ENCODE peak calls at places on chromosomes 5 and 9, in eight cellular contexts. V is A549, D is HepG2, O is HCT116, K is SK-N-SH, A is GM23338, E is GM12878, Q is Panc1. U is an unnamed sample.

GRCh38 chr5:39440964-39441363 is 16.2 kb upstream of the DAB2 start:
- DNase-seq in V (no peak), D (no peak), O (no peak), K (no peak), A (no peak), E (no peak), Q (no peak), U (no peak)

GRCh38 chr9:126699401-126699851 is 85.7 kb downstream of the LMX1B start:
- DNase-seq in V (no peak), D (no peak), O (no peak), K (peak; percentile 20), A (no peak), E (no peak), Q (no peak), U (no peak)

GRCh38 chr5:38339446-38339845 is 81.1 kb downstream of the EGFLAM start:
- DNase-seq in V (no peak), D (no peak), O (no peak), K (no peak), A (no peak), E (no peak), Q (no peak), U (no peak)

GRCh38 chr5:9782806-9783560 is 152.8 kb upstream of the TAS2R1 start:
- DNase-seq in V (no peak), D (no peak), O (no peak), K (no peak), A (peak; percentile 18), E (no peak), Q (no peak), U (no peak)

GRCh38 chr9:126411225-126411947 is 84.8 kb downstream of the MVB12B start:
- DNase-seq in V (no peak), D (no peak), O (no peak), K (no peak), A (no peak), E (peak; percentile 93), Q (no peak), U (no peak)

GRCh38 chr5:108953940-108954339 is 206.2 kb downstream of the FER start:
- DNase-seq in V (no peak), D (no peak), O (no peak), K (no peak), A (peak; percentile 13), E (no peak), Q (no peak), U (no peak)

GRCh38 chr9:130207241-130207992 is 35.2 kb downstream of the NCS1 start:
- DNase-seq in V (no peak), D (no peak), O (no peak), K (no peak), A (no peak), E (no peak), Q (no peak), U (no peak)

GRCh38 chr9:82805027-82805426 is 257.9 kb downstream of the RASEF start:
- DNase-seq in V (no peak), D (no peak), O (no peak), K (no peak), A (peak; percentile 44), E (no peak), Q (no peak), U (no peak)

GRCh38 chr5:139560752-139561654 is at the start of gene UBE2D2:
- DNase-seq in V (peak; percentile 99), D (peak; percentile 90), O (peak; percentile 95), K (peak; percentile 99), A (peak; percentile 97), E (peak; percentile 92), Q (peak; percentile 86), U (peak; percentile 89)

GRCh38 chr5:139565411-139566305 is 4.5 kb downstream of the UBE2D2 start:
- DNase-seq in V (no peak), D (no peak), O (no peak), K (no peak), A (no peak), E (peak; percentile 83), Q (no peak), U (peak; percentile 43)

GRCh38 chr5:139557811-139558210 is 3.3 kb upstream of the UBE2D2 start:
- DNase-seq in V (no peak), D (no peak), O (no peak), K (no peak), A (no peak), E (no peak), Q (no peak), U (no peak)

GRCh38 chr5:139562847-139563246 is 1.7 kb downstream of the UBE2D2 start:
- DNase-seq in V (no peak), D (no peak), O (no peak), K (no peak), A (no peak), E (no peak), Q (no peak), U (no peak)

GRCh38 chr5:139561655-139562451 is 714 bp downstream of the UBE2D2 start:
- DNase-seq in V (peak; percentile 54), D (no peak), O (no peak), K (peak; percentile 83), A (peak; percentile 45), E (no peak), Q (no peak), U (no peak)
- TF ChIP-seq CTCF in V (no peak), D (peak; percentile 17), O (no peak), K (no peak), A (no peak), E (no peak), Q (no peak), U (no peak)

GRCh38 chr9:124290743-124291554 is 33.2 kb downstream of the NEK6 start:
- DNase-seq in V (no peak), D (no peak), O (no peak), K (no peak), A (no peak), E (no peak), Q (no peak), U (peak; percentile 52)
- TF ChIP-seq REST in V (no peak), D (no peak), O (no peak), K (no peak), A (no peak), E (no peak), Q (no peak), U (no peak)

GRCh38 chr5:169389318-169389717 is 88.4 kb upstream of the SLIT3 start:
- DNase-seq in V (no peak), D (no peak), O (no peak), K (no peak), A (no peak), E (no peak), Q (no peak), U (no peak)

GRCh38 chr5:169393907-169394306 is 93.0 kb upstream of the SLIT3 start:
- DNase-seq in V (no peak), D (no peak), O (no peak), K (no peak), A (no peak), E (no peak), Q (no peak), U (no peak)

GRCh38 chr5:169385636-169386035 is 84.7 kb upstream of the SLIT3 start:
- DNase-seq in V (no peak), D (no peak), O (no peak), K (no peak), A (no peak), E (no peak), Q (no peak), U (no peak)

GRCh38 chr5:169394371-169394770 is 93.4 kb upstream of the SLIT3 start:
- DNase-seq in V (no peak), D (no peak), O (no peak), K (no peak), A (no peak), E (no peak), Q (no peak), U (no peak)

DNA sequence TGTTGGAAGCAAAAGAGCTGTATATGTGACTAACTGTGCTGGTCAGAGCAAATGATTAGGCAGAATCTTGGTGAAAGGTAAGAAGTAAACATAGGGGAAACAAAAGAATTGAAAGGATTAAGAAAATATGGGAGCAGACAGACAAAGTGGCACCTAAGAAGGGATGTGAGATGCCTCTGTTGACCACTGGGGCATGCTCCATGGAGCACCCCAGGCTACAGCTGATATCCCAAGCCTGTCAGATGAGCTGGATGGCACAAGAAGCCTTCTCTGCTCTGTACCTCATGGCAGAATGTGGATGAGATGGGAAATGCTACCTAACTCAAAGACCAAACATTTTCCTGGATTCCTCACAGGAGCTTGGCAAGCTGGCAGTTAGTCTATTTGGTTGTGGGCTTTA is 89.3 kb upstream of the SLIT3 start:
- DNase-seq in V (peak; percentile 10), D (no peak), O (no peak), K (no peak), A (no peak), E (no peak), Q (no peak), U (no peak)
- TF ChIP-seq CTCF in V (no peak), D (no peak), O (no peak), K (no peak), A (peak; percentile 10), E (no peak), Q (no peak), U (no peak)

DNA sequence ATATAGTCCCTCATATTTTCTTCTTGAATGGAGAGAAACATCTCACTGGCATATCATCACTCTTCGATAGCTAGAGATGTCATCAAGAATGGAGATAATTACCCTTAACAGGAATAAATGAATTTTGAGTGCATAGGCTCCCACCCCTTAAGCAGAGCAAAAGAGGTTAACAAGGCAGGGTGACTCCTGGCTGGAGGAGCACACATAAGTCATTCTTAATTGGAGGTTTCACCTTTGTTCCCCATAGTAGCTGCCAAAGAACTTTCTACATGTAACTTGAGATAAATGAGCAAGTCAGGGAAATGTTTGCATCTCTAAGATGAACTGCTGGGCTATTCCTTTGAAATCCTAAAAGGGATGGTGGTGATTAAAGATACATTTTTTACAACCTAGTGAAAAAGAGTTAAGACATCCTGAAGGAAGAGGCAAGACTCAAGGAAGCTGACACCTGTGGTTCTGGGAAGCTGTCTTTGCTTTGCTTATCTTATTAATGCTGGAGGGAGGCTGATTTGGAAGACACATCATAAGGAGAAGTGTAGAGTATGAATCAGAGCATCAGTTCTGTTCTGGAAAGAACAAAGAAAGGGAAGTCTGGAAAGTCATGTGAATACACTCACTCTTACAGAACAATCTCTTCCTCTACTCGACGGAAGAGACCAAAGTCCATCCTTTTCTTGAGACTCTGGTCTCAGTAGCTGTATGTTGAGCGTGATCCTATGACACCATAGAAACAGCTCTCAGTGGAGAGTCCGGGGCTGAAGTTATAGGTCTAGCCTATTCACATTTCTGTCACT is 326.2 kb downstream of the OSTF1 start:
- DNase-seq in V (no peak), D (no peak), O (no peak), K (no peak), A (no peak), E (no peak), Q (no peak), U (no peak)
- TF ChIP-seq REST in V (no peak), D (no peak), O (no peak), K (no peak), A (no peak), E (no peak), Q (no peak), U (no peak)

DNA sequence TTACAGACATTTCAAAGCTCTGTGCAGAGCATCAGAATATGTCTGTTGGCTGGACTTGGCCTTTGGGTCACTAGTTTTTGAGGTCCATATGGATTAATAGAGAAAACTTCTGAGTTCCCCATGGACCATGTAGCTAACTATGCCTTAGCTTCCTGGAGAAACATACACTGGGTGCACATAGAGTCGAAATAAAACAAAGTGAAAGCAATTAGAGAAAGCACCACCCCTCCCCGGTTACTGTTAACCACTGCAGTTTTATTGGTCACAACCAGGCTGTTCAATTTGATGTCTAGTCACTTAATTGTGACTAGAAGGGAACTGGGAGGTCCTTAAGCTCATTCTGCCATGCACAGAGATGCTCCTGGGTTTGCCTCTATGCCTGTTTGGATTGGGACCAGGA is 4.2 kb downstream of the FAM240B start:
- DNase-seq in V (no peak), D (no peak), O (no peak), K (no peak), A (no peak), E (no peak), Q (no peak), U (no peak)
- TF ChIP-seq CTCF in V (no peak), D (no peak), O (no peak), K (no peak), A (no peak), E (no peak), Q (no peak), U (no peak)

GRCh38 chr5:150655221-150655620 is 5.8 kb upstream of the MYOZ3 start:
- DNase-seq in V (no peak), D (no peak), O (no peak), K (no peak), A (no peak), E (no peak), Q (no peak), U (no peak)
- TF ChIP-seq REST in V (no peak), D (no peak), O (no peak), K (no peak), A (no peak), E (no peak), Q (no peak), U (no peak)